ENCODE peak calls at places on chromosomes 13 and 19, in nine cellular contexts. N is neuronal stem cell; W is HCT116; X is kidney epithelial cell; E is uterus; U is CD8-positive, alpha-beta memory T cell; C is cardiac muscle cell; M is adrenal gland; J is small intestine. G is an unnamed sample.

GRCh38 chr19:42028304-42029216 is 34.5 kb upstream of the ATP1A3 start:
- DNase-seq in N (peak; percentile 33), W (peak; percentile 63), X (no peak), E (no peak), U (no peak), C (no peak), M (no peak), J (no peak), G (peak; percentile 67)

GRCh38 chr19:38405276-38405675 is 2.4 kb downstream of the FAM98C start:
- DNase-seq in N (no peak), W (no peak), X (no peak), E (no peak), U (no peak), C (no peak), M (no peak), J (no peak), G (no peak)

GRCh38 chr19:23345838-23346237 is 49.4 kb downstream of the ZNF91 start:
- DNase-seq in N (no peak), W (no peak), X (no peak), E (no peak), U (no peak), C (no peak), M (no peak), J (no peak), G (no peak)

GRCh38 chr13:89891416-89891815 is 1456.1 kb upstream of the MIR17HG start:
- DNase-seq in N (no peak), W (no peak), X (no peak), E (no peak), U (no peak), C (no peak), M (no peak), J (no peak), G (no peak)

GRCh38 chr13:41411536-41411935 is 45.8 kb upstream of the RGCC start:
- DNase-seq in N (peak; percentile 24), W (peak; percentile 23), X (no peak), E (no peak), U (no peak), C (peak; percentile 76), M (peak; percentile 18), J (peak; percentile 35), G (peak; percentile 7)

GRCh38 chr19:50191270-50191669 is 12.2 kb upstream of the MYH14 start:
- DNase-seq in N (no peak), W (no peak), X (no peak), E (no peak), U (no peak), C (no peak), M (no peak), J (no peak), G (no peak)

GRCh38 chr19:41205995-41206394 is 13.0 kb downstream of the CYP2S1 start:
- DNase-seq in N (no peak), W (no peak), X (no peak), E (no peak), U (no peak), C (no peak), M (no peak), J (no peak), G (no peak)

GRCh38 chr13:101941095-101941777 is 460.6 kb downstream of the FGF14 start:
- DNase-seq in N (no peak), W (no peak), X (no peak), E (no peak), U (no peak), C (no peak), M (no peak), J (no peak), G (peak; percentile 38)

GRCh38 chr19:2700660-2701360 is 1.7 kb downstream of the GNG7 start:
- DNase-seq in N (no peak), W (no peak), X (no peak), E (no peak), U (peak; percentile 37), C (no peak), M (no peak), J (no peak), G (no peak)

GRCh38 chr13:32381539-32381938 is 46.4 kb downstream of the N4BP2L1 start:
- DNase-seq in N (peak; percentile 15), W (peak; percentile 2), X (peak; percentile 5), E (no peak), U (no peak), C (peak; percentile 67), M (peak; percentile 34), J (peak; percentile 48), G (no peak)

GRCh38 chr13:39777021-39777420 is 121.6 kb downstream of the COG6 start:
- DNase-seq in N (no peak), W (no peak), X (no peak), E (no peak), U (no peak), C (no peak), M (no peak), J (no peak), G (no peak)

GRCh38 chr19:50512112-50512998 is 1.4 kb downstream of the ASPDH start:
- DNase-seq in N (no peak), W (no peak), X (no peak), E (no peak), U (no peak), C (no peak), M (no peak), J (no peak), G (no peak)

GRCh38 chr19:16527971-16528521 is 14.2 kb downstream of the CHERP start:
- DNase-seq in N (no peak), W (no peak), X (no peak), E (no peak), U (peak; percentile 58), C (peak; percentile 13), M (peak; percentile 35), J (no peak), G (peak; percentile 55)

GRCh38 chr19:17616961-17617806 is 61.7 kb downstream of the COLGALT1 start:
- DNase-seq in N (no peak), W (peak; percentile 51), X (no peak), E (no peak), U (no peak), C (peak; percentile 25), M (no peak), J (no peak), G (peak; percentile 24)

GRCh38 chr13:28678809-28679208 is 19.9 kb downstream of the POMP start:
- DNase-seq in N (no peak), W (no peak), X (no peak), E (no peak), U (no peak), C (no peak), M (no peak), J (no peak), G (no peak)

DNA sequence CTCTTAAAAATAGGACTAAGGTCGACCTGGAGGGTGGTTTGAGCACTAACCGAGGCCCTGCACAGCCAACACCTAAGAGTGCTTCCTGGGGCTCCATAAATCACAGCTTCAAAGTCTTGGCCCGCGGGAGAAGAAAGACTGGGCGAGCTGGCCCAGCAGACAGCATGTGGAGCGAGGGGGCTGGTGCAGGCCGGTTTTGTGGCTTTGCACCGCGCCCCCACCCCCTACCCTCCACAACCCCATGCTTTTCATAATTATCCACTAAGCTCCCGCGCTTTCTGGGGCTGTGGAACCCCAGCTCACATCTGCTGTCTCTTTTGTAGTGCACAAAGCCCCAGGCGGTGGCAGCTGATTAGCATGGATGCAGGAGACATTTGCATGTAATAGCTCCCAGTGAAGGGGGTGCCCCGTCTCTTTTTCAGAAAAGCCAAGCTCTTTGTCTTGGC is 17.1 kb downstream of the CARM1 start:
- DNase-seq in N (no peak), W (no peak), X (no peak), E (no peak), U (no peak), C (no peak), M (no peak), J (no peak), G (peak; percentile 96)
- H3K27me3 ChIP-seq in N (no peaks in the 10 kb centered on the region), W (no peaks in the 10 kb centered on the region), X (no peaks in the 10 kb centered on the region), E (no peaks in the 10 kb centered on the region), U (no peaks in the 10 kb centered on the region), C (no peaks in the 10 kb centered on the region), M (no peaks in the 10 kb centered on the region), J (no peaks in the 10 kb centered on the region), G (no peaks in the 10 kb centered on the region)

GRCh38 chr19:48836089-48837017 is at the start of gene HSD17B14:
- DNase-seq in N (peak; percentile 81), W (no peak), X (no peak), E (peak; percentile 59), U (no peak), C (peak; percentile 68), M (peak; percentile 69), J (no peak), G (peak; percentile 64)
- H3K4me3 ChIP-seq in N (peak within 1 kb of the TSS; percentile 26), W (peak within 1 kb of the TSS; percentile 29), X (peak within 1 kb of the TSS; percentile 47), E (peak within 1 kb of the TSS; percentile 30), U (peak within 1 kb of the TSS; percentile 66), C (peak within 1 kb of the TSS; percentile 37), M (peak within 1 kb of the TSS; percentile 67), J (no peak within 1 kb of the TSS), G (peak within 1 kb of the TSS; percentile 65)

DNA sequence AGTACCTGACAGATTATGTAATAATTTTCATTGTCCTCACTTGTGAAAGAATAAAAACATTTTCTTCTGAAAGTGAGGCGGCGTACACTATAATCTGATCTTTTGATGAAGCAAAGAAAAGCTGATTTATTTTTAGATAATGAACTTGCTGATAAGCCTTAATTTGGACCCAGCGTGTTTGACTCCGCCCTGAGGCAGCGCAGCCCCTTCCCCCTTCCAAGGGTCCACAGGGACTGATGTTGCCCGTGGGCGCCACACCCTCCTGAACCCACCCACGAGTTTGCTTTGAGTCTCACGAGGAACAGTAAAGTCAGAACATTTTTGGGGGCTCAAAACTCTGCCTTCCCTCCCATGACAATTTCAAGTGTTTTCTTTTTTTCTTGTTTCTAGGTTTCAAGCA is 40.0 kb downstream of the TEX29 start:
- DNase-seq in N (no peak), W (no peak), X (no peak), E (no peak), U (no peak), C (no peak), M (no peak), J (no peak), G (no peak)
- H3K27me3 ChIP-seq in N (no peaks in the 10 kb centered on the region), W (peaks cover 30% of the 10 kb centered on the region), X (peaks cover 2% of the 10 kb centered on the region), E (no peaks in the 10 kb centered on the region), U (no peaks in the 10 kb centered on the region), C (no peaks in the 10 kb centered on the region), M (peaks cover 7% of the 10 kb centered on the region), J (peaks cover 6% of the 10 kb centered on the region), G (peaks cover 95% of the 10 kb centered on the region)

GRCh38 chr13:38688674-38689073 is 1.8 kb downstream of the FREM2 start:
- DNase-seq in N (no peak), W (no peak), X (no peak), E (no peak), U (no peak), C (no peak), M (no peak), J (no peak), G (no peak)

GRCh38 chr13:38690231-38690630 is 3.4 kb downstream of the FREM2 start:
- DNase-seq in N (no peak), W (no peak), X (no peak), E (no peak), U (no peak), C (no peak), M (no peak), J (no peak), G (no peak)

GRCh38 chr13:38693641-38694040 is 6.8 kb downstream of the FREM2 start:
- DNase-seq in N (no peak), W (no peak), X (no peak), E (no peak), U (no peak), C (no peak), M (no peak), J (no peak), G (no peak)

GRCh38 chr13:38697197-38697596 is 10.3 kb downstream of the FREM2 start:
- DNase-seq in N (no peak), W (no peak), X (no peak), E (no peak), U (no peak), C (no peak), M (no peak), J (no peak), G (no peak)

GRCh38 chr13:38693168-38693567 is 6.3 kb downstream of the FREM2 start:
- DNase-seq in N (no peak), W (no peak), X (no peak), E (no peak), U (no peak), C (no peak), M (no peak), J (no peak), G (no peak)
- H3K4me3 ChIP-seq in N (no peak overlapping the region), W (no peak overlapping the region), X (no peak overlapping the region), E (no peak overlapping the region), U (no peak overlapping the region), C (no peak overlapping the region), M (no peak overlapping the region), J (no peak overlapping the region), G (no peak overlapping the region)